ENCODE peak calls at places on chromosomes 4 and X, in ten cellular contexts. One of them, this sample, is unnamed.

GRCh38 chrX:154327026-154327820 is 31.6 kb downstream of the TKTL1 start:
- DNase-seq in activated CD4-positive, alpha-beta T cell treated with anti-CD3 and anti-CD28 coated beads for 1 hour: peak; percentile 21
- DNase-seq in NCI-H187 treated with DMSO at 0.1 percent for 48 hours: no peak
- DNase-seq in NCI-H460: no peak
- DNase-seq in C1 segment of cervical spinal cord: no peak
- DNase-seq in effector CD4-positive, alpha-beta T cell: peak; percentile 29
- DNase-seq in non-pigmented ciliary epithelial cell: no peak
- DNase-seq in kidney glomerular epithelial cell: no peak
- DNase-seq in NCI-H345: no peak
- DNase-seq in astrocyte of the cerebellum: no peak
- DNase-seq in this sample: no peak

GRCh38 chr4:156347412-156348075 is 393.9 kb upstream of the CTSO start:
- DNase-seq in activated CD4-positive, alpha-beta T cell treated with anti-CD3 and anti-CD28 coated beads for 1 hour: no peak
- DNase-seq in NCI-H187 treated with DMSO at 0.1 percent for 48 hours: no peak
- DNase-seq in NCI-H460: no peak
- DNase-seq in C1 segment of cervical spinal cord: no peak
- DNase-seq in effector CD4-positive, alpha-beta T cell: no peak
- DNase-seq in non-pigmented ciliary epithelial cell: no peak
- DNase-seq in kidney glomerular epithelial cell: peak; percentile 59
- DNase-seq in NCI-H345: no peak
- DNase-seq in astrocyte of the cerebellum: no peak
- DNase-seq in this sample: peak; percentile 56

GRCh38 chr4:119040711-119041185 is 94.9 kb upstream of the MYOZ2 start:
- DNase-seq in activated CD4-positive, alpha-beta T cell treated with anti-CD3 and anti-CD28 coated beads for 1 hour: no peak
- DNase-seq in NCI-H187 treated with DMSO at 0.1 percent for 48 hours: no peak
- DNase-seq in NCI-H460: no peak
- DNase-seq in C1 segment of cervical spinal cord: no peak
- DNase-seq in effector CD4-positive, alpha-beta T cell: no peak
- DNase-seq in non-pigmented ciliary epithelial cell: peak; percentile 81
- DNase-seq in kidney glomerular epithelial cell: peak; percentile 70
- DNase-seq in NCI-H345: no peak
- DNase-seq in astrocyte of the cerebellum: peak; percentile 66
- DNase-seq in this sample: no peak

GRCh38 chr4:118284169-118284568 is 68.6 kb downstream of the PRSS12 start:
- DNase-seq in activated CD4-positive, alpha-beta T cell treated with anti-CD3 and anti-CD28 coated beads for 1 hour: no peak
- DNase-seq in NCI-H187 treated with DMSO at 0.1 percent for 48 hours: no peak
- DNase-seq in NCI-H460: no peak
- DNase-seq in C1 segment of cervical spinal cord: no peak
- DNase-seq in effector CD4-positive, alpha-beta T cell: no peak
- DNase-seq in non-pigmented ciliary epithelial cell: no peak
- DNase-seq in kidney glomerular epithelial cell: no peak
- DNase-seq in NCI-H345: no peak
- DNase-seq in astrocyte of the cerebellum: no peak
- DNase-seq in this sample: no peak

GRCh38 chrX:79107891-79108718 is 36.4 kb upstream of the GPR174 start:
- DNase-seq in activated CD4-positive, alpha-beta T cell treated with anti-CD3 and anti-CD28 coated beads for 1 hour: no peak
- DNase-seq in NCI-H187 treated with DMSO at 0.1 percent for 48 hours: no peak
- DNase-seq in NCI-H460: no peak
- DNase-seq in C1 segment of cervical spinal cord: no peak
- DNase-seq in effector CD4-positive, alpha-beta T cell: no peak
- DNase-seq in non-pigmented ciliary epithelial cell: no peak
- DNase-seq in kidney glomerular epithelial cell: no peak
- DNase-seq in NCI-H345: no peak
- DNase-seq in astrocyte of the cerebellum: no peak
- DNase-seq in this sample: no peak

GRCh38 chrX:53283567-53283966 is 2.2 kb upstream of the IQSEC2 start:
- DNase-seq in activated CD4-positive, alpha-beta T cell treated with anti-CD3 and anti-CD28 coated beads for 1 hour: no peak
- DNase-seq in NCI-H187 treated with DMSO at 0.1 percent for 48 hours: no peak
- DNase-seq in NCI-H460: no peak
- DNase-seq in C1 segment of cervical spinal cord: no peak
- DNase-seq in effector CD4-positive, alpha-beta T cell: no peak
- DNase-seq in non-pigmented ciliary epithelial cell: no peak
- DNase-seq in kidney glomerular epithelial cell: no peak
- DNase-seq in NCI-H345: no peak
- DNase-seq in astrocyte of the cerebellum: no peak
- DNase-seq in this sample: no peak

GRCh38 chrX:84712621-84713020 is 210.4 kb upstream of the HDX start:
- DNase-seq in activated CD4-positive, alpha-beta T cell treated with anti-CD3 and anti-CD28 coated beads for 1 hour: no peak
- DNase-seq in NCI-H187 treated with DMSO at 0.1 percent for 48 hours: no peak
- DNase-seq in NCI-H460: no peak
- DNase-seq in C1 segment of cervical spinal cord: no peak
- DNase-seq in effector CD4-positive, alpha-beta T cell: no peak
- DNase-seq in non-pigmented ciliary epithelial cell: no peak
- DNase-seq in kidney glomerular epithelial cell: no peak
- DNase-seq in NCI-H345: no peak
- DNase-seq in astrocyte of the cerebellum: no peak
- DNase-seq in this sample: no peak

GRCh38 chrX:16087081-16087480 is 36.3 kb upstream of the GRPR start:
- DNase-seq in activated CD4-positive, alpha-beta T cell treated with anti-CD3 and anti-CD28 coated beads for 1 hour: no peak
- DNase-seq in NCI-H187 treated with DMSO at 0.1 percent for 48 hours: no peak
- DNase-seq in NCI-H460: no peak
- DNase-seq in C1 segment of cervical spinal cord: no peak
- DNase-seq in effector CD4-positive, alpha-beta T cell: no peak
- DNase-seq in non-pigmented ciliary epithelial cell: no peak
- DNase-seq in kidney glomerular epithelial cell: no peak
- DNase-seq in NCI-H345: no peak
- DNase-seq in astrocyte of the cerebellum: no peak
- DNase-seq in this sample: no peak

GRCh38 chr4:44256414-44256813 is 192.2 kb downstream of the KCTD8 start:
- DNase-seq in activated CD4-positive, alpha-beta T cell treated with anti-CD3 and anti-CD28 coated beads for 1 hour: no peak
- DNase-seq in NCI-H187 treated with DMSO at 0.1 percent for 48 hours: no peak
- DNase-seq in NCI-H460: no peak
- DNase-seq in C1 segment of cervical spinal cord: no peak
- DNase-seq in effector CD4-positive, alpha-beta T cell: no peak
- DNase-seq in non-pigmented ciliary epithelial cell: no peak
- DNase-seq in kidney glomerular epithelial cell: no peak
- DNase-seq in NCI-H345: no peak
- DNase-seq in astrocyte of the cerebellum: no peak
- DNase-seq in this sample: no peak

This sample was measured in HS-27A.